ENCODE peak calls at places on chromosomes 2 and 18, in eight cellular contexts. Q is AG08395; E is stimulated activated CD4-positive, alpha-beta T cell treated with anti-CD3 and anti-CD28 coated beads, Interleukin-2, amount 100 ng/mL, for 48 hours; K is GM20000; R is G401; I is epithelial cell of esophagus; M is hepatocyte; F is nephron progenitor cell. S is an unnamed sample.

GRCh38 chr2:15421761-15422160 is 139.4 kb downstream of the NBAS start:
- DNase-seq in Q (no peak), M (no peak), E (no peak), R (no peak), F (no peak), I (no peak), K (no peak), S (no peak)

GRCh38 chr2:116668691-116669090 is 1145.8 kb upstream of the DDX18 start:
- DNase-seq in I (no peak), M (no peak), E (no peak), F (no peak), K (no peak), Q (no peak), R (no peak), S (no peak)

GRCh38 chr2:25043241-25043867 is 1.5 kb downstream of the EFR3B start:
- DNase-seq in Q (peak), M (peak), F (peak), I (peak), E (peak), K (peak), R (no peak), S (peak)

GRCh38 chr2:27164960-27165763 is 16.4 kb downstream of the TCF23 start:
- DNase-seq in M (no peak), I (no peak), E (no peak), K (no peak), F (no peak), R (no peak), Q (no peak), S (no peak)

GRCh38 chr2:181189932-181190331 is 209.5 kb downstream of the UBE2E3 start:
- DNase-seq in I (peak), Q (no peak), F (no peak), E (no peak), K (no peak), R (no peak), M (no peak), S (no peak)

GRCh38 chr18:55988537-55988936 is 400.5 kb upstream of the TCF4 start:
- DNase-seq in K (no peak), F (no peak), I (peak), E (no peak), R (no peak), Q (no peak), M (peak), S (no peak)

GRCh38 chr2:30765876-30766470 is 41.3 kb downstream of the CAPN13 start:
- DNase-seq in K (no peak), Q (no peak), I (no peak), M (no peak), R (no peak), F (no peak), E (no peak), S (no peak)

GRCh38 chr2:23533014-23533730 is 148.2 kb downstream of the KLHL29 start:
- DNase-seq in E (no peak), K (no peak), Q (no peak), F (peak), I (no peak), R (no peak), M (no peak), S (no peak)

GRCh38 chr2:172242968-172243367 is 140.3 kb upstream of the DLX2 start:
- DNase-seq in K (no peak), I (no peak), R (no peak), Q (no peak), M (no peak), E (no peak), F (no peak), S (no peak)

GRCh38 chr2:104866122-104866864 is 12.4 kb downstream of the POU3F3 start:
- DNase-seq in F (no peak), M (no peak), R (no peak), Q (no peak), E (no peak), I (no peak), K (peak), S (no peak)

GRCh38 chr2:13676269-13676668 is 956.2 kb upstream of the LRATD1 start:
- DNase-seq in Q (peak), E (no peak), K (no peak), R (no peak), M (no peak), I (peak), F (no peak), S (peak)

GRCh38 chr18:23671564-23671963 is 8.9 kb upstream of the ANKRD29 start:
- DNase-seq in Q (no peak), I (no peak), R (no peak), M (no peak), K (no peak), F (no peak), E (no peak), S (peak)

GRCh38 chr18:2906522-2907458 is 60.0 kb downstream of the EMILIN2 start:
- DNase-seq in R (no peak), F (peak), E (peak), M (peak), K (peak), Q (peak), I (no peak), S (no peak)

GRCh38 chr18:54392621-54393023 is 34.9 kb downstream of the C18orf54 start:
- DNase-seq in F (peak), I (peak), Q (peak), K (peak), M (peak), E (no peak), R (peak), S (peak)

GRCh38 chr18:12307871-12308385 is at the start of gene TUBB6:
- DNase-seq in Q (peak), K (peak), I (peak), M (peak), E (peak), R (no peak), F (peak), S (peak)

GRCh38 chr2:85435220-85435958 is 16.9 kb downstream of the SH2D6 start:
- DNase-seq in Q (no peak), M (no peak), E (no peak), K (no peak), I (no peak), F (no peak), R (no peak), S (no peak)

GRCh38 chr2:79200762-79201161 is 41.2 kb upstream of the REG3A start:
- DNase-seq in I (no peak), Q (no peak), E (no peak), M (no peak), R (no peak), K (no peak), F (no peak), S (no peak)

GRCh38 chr2:60725466-60725865 is 30.6 kb upstream of the PAPOLG start:
- DNase-seq in I (no peak), R (no peak), K (no peak), M (no peak), E (no peak), F (no peak), Q (no peak), S (no peak)